ENCODE peak calls at places on chromosomes 11 and 22, in six cellular contexts. M, Z, Y, F, A and U are unnamed samples.

GRCh38 chr11:47109882-47110281 is 66.8 kb downstream of the ARFGAP2 start:
- DNase-seq in M (no peak), Y (no peak), A (no peak), F (no peak), Z (no peak), U (no peak)

GRCh38 chr11:110131386-110132123 is 38.4 kb downstream of the ZC3H12C start:
- DNase-seq in M (no peak), A (no peak), F (no peak), Y (no peak), Z (no peak), U (no peak)

GRCh38 chr11:61061081-61061826 is 41.0 kb upstream of the CD5 start:
- DNase-seq in A (no peak), M (no peak), Y (peak), F (no peak), Z (no peak), U (no peak)

GRCh38 chr11:105910095-105910715 is 111.8 kb downstream of the MSANTD4 start:
- DNase-seq in M (no peak), Y (no peak), Z (no peak), F (no peak), A (no peak), U (no peak)

GRCh38 chr11:23206736-23207336 is 346.6 kb upstream of the CCDC179 start:
- DNase-seq in Z (no peak), A (no peak), M (no peak), F (no peak), Y (no peak), U (no peak)

GRCh38 chr11:1946812-1947480 is at the start of gene MRPL23:
- DNase-seq in F (no peak), Y (peak), Z (no peak), A (no peak), M (no peak), U (no peak)

GRCh38 chr22:31830721-31831070 is 76.9 kb downstream of the DEPDC5 start:
- DNase-seq in Y (no peak), A (no peak), Z (no peak), F (no peak), M (no peak), U (no peak)

GRCh38 chr11:74683941-74684481 is 47.2 kb downstream of the CHRDL2 start:
- DNase-seq in F (no peak), A (peak), Y (peak), M (no peak), Z (no peak), U (no peak)

GRCh38 chr22:43553451-43554258 is 141.8 kb downstream of the MPPED1 start:
- DNase-seq in A (no peak), Y (peak), M (no peak), Z (no peak), F (no peak), U (no peak)

GRCh38 chr11:80925291-80925690 is 1484.5 kb upstream of the TENM4 start:
- DNase-seq in Y (no peak), Z (no peak), M (no peak), A (no peak), F (no peak), U (no peak)

GRCh38 chr11:79088967-79089366 is 351.9 kb downstream of the TENM4 start:
- DNase-seq in Z (no peak), Y (no peak), F (no peak), M (no peak), A (no peak), U (no peak)

GRCh38 chr11:35619030-35619753 is 932 bp downstream of the FJX1 start:
- DNase-seq in M (peak), Y (peak), Z (peak), F (no peak), A (peak), U (no peak)

GRCh38 chr11:129657866-129658557 is 157.6 kb upstream of the TMEM45B start:
- DNase-seq in M (no peak), Y (no peak), F (no peak), A (no peak), Z (no peak), U (no peak)

GRCh38 chr22:24894220-24894975 is 52.1 kb downstream of the LHFPL7 start:
- DNase-seq in A (peak), Y (peak), Z (peak), F (peak), M (no peak), U (no peak)

GRCh38 chr11:74720596-74721478 is 10.4 kb downstream of the CHRDL2 start:
- DNase-seq in Z (no peak), A (peak), Y (peak), M (peak), F (peak), U (no peak)

GRCh38 chr22:23217171-23218052 is 37.1 kb downstream of the BCR start:
- DNase-seq in A (no peak), F (no peak), Y (no peak), Z (peak), M (no peak), U (no peak)

GRCh38 chr11:134503104-134503503 is 91.1 kb upstream of the B3GAT1 start:
- DNase-seq in F (peak), M (no peak), Z (peak), Y (peak), A (no peak), U (no peak)

GRCh38 chr11:59173080-59173963 is 1.4 kb downstream of the DTX4 start:
- DNase-seq in M (peak), Y (no peak), A (no peak), F (peak), Z (peak), U (no peak)

GRCh38 chr11:46427364-46427763 is 35.8 kb upstream of the CHRM4 start:
- DNase-seq in Y (no peak), Z (no peak), F (no peak), M (no peak), A (no peak), U (no peak)

GRCh38 chr11:102115557-102115956 is 5.3 kb downstream of the YAP1 start:
- DNase-seq in M (no peak), F (no peak), Y (no peak), A (no peak), Z (no peak), U (no peak)

GRCh38 chr11:119361056-119361787 is 14.7 kb upstream of the MFRP start:
- DNase-seq in A (peak), F (no peak), Y (peak), Z (no peak), M (no peak), U (no peak)

GRCh38 chr11:119684361-119685072 is 44.5 kb downstream of the NECTIN1 start:
- DNase-seq in A (peak), Z (no peak), F (no peak), M (no peak), Y (no peak), U (no peak)

GRCh38 chr11:133520707-133521106 is 11.6 kb downstream of the OPCML start:
- DNase-seq in M (no peak), F (peak), Z (no peak), Y (no peak), A (peak), U (no peak)

GRCh38 chr11:122115520-122116343 is at the start of gene BLID:
- DNase-seq in A (peak), Y (no peak), F (peak), Z (no peak), M (peak), U (no peak)

GRCh38 chr22:27799334-27800249 is 2.0 kb downstream of the MN1 start:
- DNase-seq in A (no peak), F (peak), M (peak), Z (no peak), Y (peak), U (no peak)

GRCh38 chr11:119369035-119369925 is 12.2 kb downstream of the USP2 start:
- DNase-seq in F (no peak), A (no peak), M (no peak), Z (no peak), Y (no peak), U (no peak)

GRCh38 chr22:45010532-45010900 is 711 bp upstream of the PHF21B start:
- DNase-seq in M (no peak), Z (peak), A (no peak), F (no peak), Y (no peak), U (no peak)

GRCh38 chr22:45007946-45008852 is 1.6 kb downstream of the PHF21B start:
- DNase-seq in A (no peak), Y (no peak), M (no peak), F (no peak), Z (peak), U (no peak)

GRCh38 chr22:45009881-45010531 is at the start of gene PHF21B:
- DNase-seq in Y (no peak), A (peak), F (peak), M (peak), Z (peak), U (no peak)

GRCh38 chr22:45007247-45007945 is 2.4 kb downstream of the PHF21B start:
- DNase-seq in F (no peak), A (no peak), Y (no peak), M (peak), Z (peak), U (no peak)

DNA sequence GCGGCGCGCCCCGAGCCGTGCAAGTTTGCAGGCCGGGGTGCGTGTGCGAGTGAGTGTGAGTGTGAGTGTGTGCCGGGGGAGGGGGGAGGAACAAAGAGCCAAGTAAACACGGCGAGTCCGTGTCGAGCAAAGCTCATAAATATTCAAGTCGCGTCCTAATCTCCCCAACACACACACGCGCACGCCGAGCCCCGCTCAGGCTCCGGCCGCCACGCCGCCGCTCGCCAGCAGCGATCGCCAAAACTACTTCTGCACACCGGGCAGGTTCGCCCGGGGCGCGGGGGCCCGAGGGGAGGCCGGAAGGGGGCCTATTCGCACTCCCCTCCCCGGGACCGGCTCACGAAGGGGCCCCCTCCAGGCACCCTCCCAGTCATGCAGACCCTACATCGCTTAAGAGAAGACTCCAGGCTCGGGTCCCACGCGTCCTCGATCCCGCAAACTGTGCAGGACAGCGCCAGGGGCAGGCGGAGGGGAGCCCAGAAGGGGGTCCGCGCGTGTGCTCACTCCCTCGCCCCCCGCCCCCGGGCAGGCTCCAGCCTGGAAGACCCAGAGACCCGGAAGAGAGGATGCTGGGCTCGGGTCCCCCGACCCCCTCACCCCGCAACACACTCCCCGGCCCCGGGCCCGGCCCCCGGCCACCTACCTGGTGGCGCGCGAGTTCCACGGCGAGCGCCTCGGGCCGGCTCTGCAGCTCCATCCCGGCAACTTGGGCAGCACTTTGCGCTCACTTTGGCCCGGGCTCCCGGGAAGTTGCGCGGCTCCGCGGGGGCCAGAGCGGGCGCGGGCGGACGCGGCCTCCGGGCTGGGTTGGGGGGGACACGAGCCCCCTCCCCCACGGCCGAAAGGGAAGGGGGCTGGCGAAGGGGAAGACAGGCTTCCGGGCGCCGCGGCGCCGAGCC is 703 bp downstream of the PHF21B start:
- DNase-seq in Y (no peak), F (no peak), Z (peak), M (peak), A (no peak), U (no peak)
- H3K27ac ChIP-seq in Y (no peak), F (peak), Z (no peak), M (no peak), A (no peak), U (no peak)

GRCh38 chr11:67582026-67582425 is 1.6 kb upstream of the GSTP1 start:
- DNase-seq in M (no peak), A (no peak), F (no peak), Z (no peak), Y (no peak), U (no peak)
- H3K27ac ChIP-seq in M (no peak), A (no peak), F (peak), Z (peak), Y (no peak), U (no peak)

GRCh38 chr11:27865105-27865504 is 164.8 kb upstream of the BDNF start:
- DNase-seq in A (no peak), M (no peak), Y (no peak), F (no peak), Z (no peak), U (no peak)

GRCh38 chr11:27860811-27861210 is 160.6 kb upstream of the BDNF start:
- DNase-seq in A (no peak), Y (no peak), M (no peak), Z (no peak), F (no peak), U (no peak)

GRCh38 chr11:27863637-27864036 is 163.4 kb upstream of the BDNF start:
- DNase-seq in F (no peak), M (no peak), Z (no peak), Y (no peak), A (no peak), U (no peak)

GRCh38 chr11:27861706-27862430 is 161.6 kb upstream of the BDNF start:
- DNase-seq in Z (no peak), Y (no peak), F (no peak), M (no peak), A (no peak), U (no peak)

GRCh38 chr11:27864046-27865025 is 164.1 kb upstream of the BDNF start:
- DNase-seq in A (no peak), Y (no peak), M (no peak), F (no peak), Z (peak), U (no peak)
- H3K27ac ChIP-seq in A (no peak), Y (no peak), M (no peak), F (no peak), Z (no peak), U (no peak)

GRCh38 chr11:8776209-8776608 is 93.6 kb downstream of the RPL27A start:
- DNase-seq in Z (no peak), A (no peak), F (peak), M (no peak), Y (no peak), U (no peak)
- H3K27ac ChIP-seq in Z (no peak), A (no peak), F (peak), M (no peak), Y (peak), U (no peak)

GRCh38 chr11:76653674-76654309 is 16.8 kb downstream of the LRRC32 start:
- DNase-seq in Y (peak), F (no peak), A (peak), M (no peak), Z (no peak), U (no peak)

GRCh38 chr11:76655466-76656086 is 15.0 kb downstream of the LRRC32 start:
- DNase-seq in Y (peak), F (no peak), Z (no peak), A (no peak), M (no peak), U (no peak)

GRCh38 chr11:76652989-76653673 is 17.4 kb downstream of the LRRC32 start:
- DNase-seq in F (peak), A (no peak), Z (no peak), Y (peak), M (no peak), U (no peak)

GRCh38 chr11:76654980-76655379 is 15.6 kb downstream of the LRRC32 start:
- DNase-seq in F (no peak), Z (no peak), Y (no peak), M (no peak), A (no peak), U (no peak)

DNA sequence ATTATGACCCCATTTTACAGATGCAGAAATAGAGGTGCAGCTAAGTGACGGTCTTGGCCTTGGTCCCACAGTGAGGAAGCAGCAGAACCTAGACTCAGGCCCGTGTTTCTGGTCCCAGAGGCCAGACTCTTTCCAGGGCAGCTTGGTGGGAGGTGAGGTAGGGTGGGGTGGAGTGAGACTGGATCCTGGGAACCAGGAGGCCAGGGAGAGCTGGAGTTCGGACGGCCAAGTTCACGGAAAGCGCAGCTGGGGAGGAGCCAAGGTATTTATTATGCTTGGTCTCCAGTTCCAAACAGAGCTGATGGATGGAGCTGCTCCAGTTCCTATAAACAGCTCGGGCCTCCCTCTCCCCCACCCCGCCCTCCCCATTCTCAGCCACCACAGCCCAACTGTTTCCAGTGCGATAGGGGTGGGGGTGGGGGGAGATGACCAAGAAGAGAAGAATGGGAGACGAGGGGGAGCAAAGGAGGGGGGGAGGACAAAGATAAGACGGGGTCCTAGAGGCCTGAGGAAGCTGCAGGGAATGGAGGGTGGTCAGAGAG is 16.2 kb downstream of the LRRC32 start:
- DNase-seq in Y (peak), A (peak), M (no peak), F (peak), Z (no peak), U (no peak)
- H3K27ac ChIP-seq in Y (peak), A (peak), M (no peak), F (peak), Z (peak), U (no peak)

DNA sequence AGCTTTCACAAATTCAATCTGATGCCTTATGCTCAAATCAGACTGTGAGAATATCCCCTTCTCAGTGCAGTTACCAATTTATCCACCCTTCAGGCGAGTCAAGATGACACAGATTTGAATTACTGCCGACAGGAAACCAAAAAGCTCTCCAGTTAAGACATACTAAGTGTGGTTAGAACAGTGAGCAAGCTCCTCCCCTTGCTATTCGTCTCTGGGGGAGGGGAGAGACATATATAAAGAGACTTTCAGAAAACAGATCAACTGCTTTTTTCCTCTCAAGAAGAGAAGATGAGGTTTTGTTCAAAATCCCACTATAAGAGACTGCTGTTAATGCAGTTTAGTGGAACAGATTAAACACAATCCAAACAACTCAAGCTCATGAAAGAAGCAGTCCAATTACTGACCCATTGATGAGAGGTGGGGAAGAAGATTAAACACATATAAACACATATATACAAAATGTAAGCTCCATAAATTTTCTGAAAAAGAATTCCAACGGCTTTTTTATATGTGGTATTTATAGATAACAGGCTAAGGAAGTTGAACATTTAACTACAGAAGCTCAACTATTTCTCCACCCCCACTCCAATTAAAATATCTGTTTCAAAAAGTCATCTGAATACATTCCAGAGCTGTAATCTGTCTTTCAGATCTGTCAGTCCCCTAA is 102.7 kb downstream of the MRTFA start:
- DNase-seq in F (no peak), M (no peak), Z (no peak), A (no peak), Y (no peak), U (peak)
- H3K27ac ChIP-seq in F (peak), M (no peak), Z (peak), A (peak), Y (peak), U (peak)

DNA sequence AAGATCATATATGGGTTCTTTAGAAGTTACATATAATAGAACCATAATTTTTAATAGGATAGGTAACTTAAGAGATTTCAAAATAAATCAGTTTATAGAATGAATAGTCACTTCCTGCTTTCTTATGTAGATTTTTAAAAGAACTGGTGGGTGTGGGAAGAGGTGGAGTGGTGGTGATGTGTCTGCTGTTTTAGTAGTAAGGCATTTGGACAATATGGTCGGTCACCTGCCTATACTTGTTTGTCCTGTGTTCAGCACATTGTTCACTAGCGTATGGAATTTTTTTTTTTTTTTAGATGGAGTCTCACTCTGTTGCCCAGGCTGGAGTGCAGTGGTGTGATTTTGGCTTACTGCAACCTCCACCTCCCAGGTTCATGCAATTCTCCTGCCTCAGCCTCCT is 39.3 kb downstream of the CCDC81 start:
- DNase-seq in M (no peak), Y (no peak), F (no peak), Z (no peak), A (no peak), U (no peak)
- H3K27ac ChIP-seq in M (no peak), Y (no peak), F (no peak), Z (no peak), A (no peak), U (no peak)

GRCh38 chr11:107859459-107860239 is 1.1 kb upstream of the SLC35F2 start:
- DNase-seq in Z (peak), A (no peak), F (peak), M (peak), Y (peak), U (no peak)

GRCh38 chr11:107858217-107859070 is at the start of gene SLC35F2:
- DNase-seq in Z (peak), Y (peak), M (peak), A (peak), F (peak), U (peak)

GRCh38 chr11:107856180-107856980 is 2.2 kb downstream of the SLC35F2 start:
- DNase-seq in Y (no peak), Z (no peak), F (no peak), M (no peak), A (no peak), U (no peak)

GRCh38 chr11:107857550-107858216 is 904 bp downstream of the SLC35F2 start:
- DNase-seq in Z (no peak), F (no peak), M (peak), Y (no peak), A (no peak), U (no peak)

DNA sequence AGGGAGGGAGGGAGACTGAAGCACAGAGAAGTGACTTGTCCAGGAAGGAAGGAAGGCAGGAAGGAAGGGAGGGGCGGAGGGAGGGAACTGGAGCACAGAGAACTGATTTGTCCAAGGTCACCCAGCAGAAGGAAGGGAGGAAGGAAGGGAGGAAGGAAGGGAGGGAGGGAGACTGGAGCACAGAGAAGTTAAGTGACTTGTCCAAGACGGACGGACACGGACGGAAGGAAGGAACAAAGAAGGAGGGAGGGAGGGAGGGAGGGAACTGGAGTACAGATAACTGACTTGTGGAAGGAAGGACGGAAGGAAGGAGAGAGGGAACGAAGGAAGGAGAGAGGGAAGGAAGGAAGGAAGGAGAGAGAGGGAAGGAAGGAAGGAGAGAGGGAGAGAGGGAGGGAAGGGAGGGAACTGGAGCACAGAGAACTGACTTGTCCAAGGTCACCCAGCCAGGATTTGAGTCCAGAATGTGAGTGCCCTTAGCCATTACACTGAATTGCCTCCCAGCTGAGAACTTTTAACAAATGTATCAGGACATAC is 1.5 kb downstream of the SLC35F2 start:
- DNase-seq in A (peak), F (no peak), Z (no peak), Y (no peak), M (no peak), U (no peak)
- H3K27ac ChIP-seq in A (no peak), F (peak), Z (no peak), Y (peak), M (no peak), U (no peak)